ENCODE peak calls at places on chromosomes 7 and 10, in seven cellular contexts. O, H, J, C, W, Y and A are unnamed samples.
A peak's percentile ranks its signal among the peaks of the same experiment; 100 is the strongest.

GRCh38 chr10:12160664-12161063 is 31.2 kb downstream of the SEC61A2 start:
- DNase-seq in C (no peak), O (no peak), H (no peak), Y (no peak), W (no peak), J (no peak), A (no peak)

GRCh38 chr10:29618341-29619171 is 16.2 kb downstream of the SVIL start:
- DNase-seq in H (peak; percentile 68), Y (no peak), J (peak; percentile 45), O (no peak), C (peak; percentile 67), W (no peak), A (peak; percentile 87)

GRCh38 chr10:3357729-3358128 is 185.1 kb upstream of the PITRM1 start:
- DNase-seq in H (no peak), C (no peak), W (no peak), J (no peak), O (no peak), Y (no peak), A (no peak)

GRCh38 chr10:82874671-82875070 is 999.7 kb downstream of the NRG3 start:
- DNase-seq in J (no peak), O (no peak), W (no peak), H (no peak), Y (no peak), C (no peak), A (no peak)

GRCh38 chr7:96273716-96274115 is 48.2 kb downstream of the SLC25A13 start:
- DNase-seq in J (no peak), Y (no peak), H (no peak), W (no peak), O (no peak), C (no peak), A (no peak)

GRCh38 chr10:19921300-19922140 is 105.3 kb downstream of the PLXDC2 start:
- DNase-seq in H (no peak), C (no peak), W (peak; percentile 72), J (peak; percentile 67), Y (no peak), O (no peak), A (no peak)

GRCh38 chr10:106711313-106711906 is 453.1 kb downstream of the SORCS1 start:
- DNase-seq in O (peak; percentile 72), J (no peak), H (peak; percentile 65), C (peak; percentile 27), Y (no peak), W (no peak), A (peak; percentile 64)

GRCh38 chr7:28192786-28193581 is 12.4 kb upstream of the JAZF1 start:
- DNase-seq in W (peak; percentile 43), O (no peak), J (peak; percentile 45), C (no peak), Y (no peak), H (no peak), A (no peak)

GRCh38 chr10:95559466-95559865 is 1.7 kb downstream of the SORBS1 start:
- DNase-seq in J (no peak), O (no peak), W (no peak), C (peak; percentile 40), H (no peak), Y (no peak), A (no peak)

GRCh38 chr10:13673165-13673564 is 86.4 kb downstream of the PRPF18 start:
- DNase-seq in Y (no peak), W (no peak), C (no peak), J (no peak), O (no peak), H (no peak), A (no peak)

GRCh38 chr7:29228289-29229011 is 33.9 kb downstream of the CHN2 start:
- DNase-seq in Y (no peak), H (no peak), J (no peak), C (no peak), O (no peak), W (no peak), A (no peak)

GRCh38 chr7:71601840-71602239 is 469.9 kb downstream of the GALNT17 start:
- DNase-seq in O (no peak), Y (no peak), H (no peak), W (no peak), C (no peak), J (no peak), A (no peak)

GRCh38 chr7:96495751-96496216 is 173.9 kb upstream of the SLC25A13 start:
- DNase-seq in H (no peak), C (no peak), W (no peak), Y (no peak), O (no peak), J (no peak), A (no peak)

GRCh38 chr10:79031723-79032122 is 37.0 kb upstream of the ZMIZ1 start:
- DNase-seq in Y (no peak), W (no peak), H (no peak), O (no peak), J (no peak), C (no peak), A (no peak)

GRCh38 chr10:130744631-130745030 is 566.9 kb downstream of the TCERG1L start:
- DNase-seq in C (no peak), O (no peak), Y (no peak), J (no peak), H (no peak), W (no peak), A (no peak)

GRCh38 chr10:49608166-49608758 is 1.8 kb upstream of the SLC18A3 start:
- DNase-seq in C (no peak), Y (no peak), O (no peak), J (no peak), W (no peak), H (no peak), A (no peak)

GRCh38 chr7:156423876-156424275 is 216.7 kb upstream of the RNF32 start:
- DNase-seq in H (no peak), C (no peak), J (no peak), Y (no peak), W (no peak), O (no peak), A (no peak)

GRCh38 chr10:79237801-79238520 is 109.3 kb upstream of the PPIF start:
- DNase-seq in W (no peak), J (no peak), C (no peak), Y (no peak), O (no peak), H (no peak), A (no peak)

GRCh38 chr7:55499591-55499990 is 72.7 kb downstream of the VOPP1 start:
- DNase-seq in W (no peak), H (no peak), C (no peak), O (no peak), Y (no peak), J (no peak), A (no peak)

DNA sequence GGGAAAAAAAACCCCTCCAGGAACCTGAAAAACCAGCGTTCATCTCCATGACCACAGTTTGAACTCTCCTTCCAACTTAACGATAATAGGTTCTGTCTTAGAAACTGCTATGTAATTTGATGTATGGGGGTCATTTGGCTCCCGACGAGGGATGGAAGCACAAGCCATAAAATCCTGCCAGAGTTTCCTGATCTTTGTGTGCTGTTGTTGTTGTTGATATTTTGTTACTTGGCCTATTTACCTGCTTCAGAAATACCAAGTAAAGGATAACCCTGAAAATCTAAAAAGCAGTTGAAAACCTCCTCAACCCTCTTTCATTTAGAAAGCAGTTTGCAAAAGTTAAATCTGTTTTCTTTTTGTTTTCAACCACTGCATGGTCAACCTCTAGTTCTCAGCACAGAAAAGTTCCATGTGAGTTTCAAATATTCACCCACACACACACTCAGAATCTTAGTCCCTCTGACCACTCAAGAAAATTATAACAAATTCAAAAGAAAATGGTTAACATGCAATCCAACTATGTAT is 9.3 kb upstream of the HOXA2 start:
- DNase-seq in Y (no peak), W (no peak), C (no peak), H (no peak), J (peak; percentile 39), O (no peak), A (no peak)
- H3K4me3 ChIP-seq in Y (no peak overlapping the region), W (peak overlapping the region; percentile 57), C (no peak overlapping the region), H (no peak overlapping the region), J (no peak overlapping the region), O (no peak overlapping the region), A (peak overlapping the region; percentile 54)

DNA sequence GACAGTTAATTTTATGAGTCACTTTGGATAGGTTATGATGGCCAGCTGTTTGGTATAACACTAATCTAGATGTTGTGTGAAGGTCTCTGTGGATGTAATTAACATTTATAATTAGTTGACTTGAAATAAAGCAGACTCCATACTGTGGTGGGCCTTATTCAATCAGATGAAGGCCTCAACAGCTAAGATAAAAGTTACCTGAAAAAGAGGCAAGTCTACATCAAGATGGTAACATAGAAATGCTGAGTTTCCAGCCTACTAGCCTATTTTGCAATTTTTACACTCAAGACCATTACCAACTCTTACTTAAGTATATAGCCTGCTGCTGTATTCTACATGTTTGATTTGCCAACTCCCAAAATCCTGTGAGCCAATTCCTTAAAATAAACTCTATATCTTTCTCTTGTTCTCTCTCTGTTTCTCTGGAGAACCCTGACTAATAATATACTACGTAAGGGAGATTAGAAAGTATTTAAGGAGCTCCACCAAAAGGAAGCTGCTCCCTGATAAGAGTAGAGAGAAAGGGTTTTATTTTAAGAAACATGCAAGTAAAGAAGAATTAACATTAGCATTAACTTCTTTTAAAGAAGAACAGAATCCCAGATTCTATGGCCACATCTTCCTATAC is 42.7 kb downstream of the ZNF438 start:
- DNase-seq in O (no peak), J (peak; percentile 57), Y (no peak), H (no peak), W (no peak), C (no peak), A (no peak)
- H3K27ac ChIP-seq in O (no peak overlapping the region), J (no peak overlapping the region), Y (no peak overlapping the region), H (no peak overlapping the region), W (peak overlapping the region; percentile 26), C (peak overlapping the region; percentile 38), A (peak overlapping the region; percentile 13)

GRCh38 chr7:94216944-94217461 is 177.7 kb upstream of the COL1A2 start:
- DNase-seq in C (peak; percentile 19), H (no peak), J (peak; percentile 31), O (no peak), W (peak; percentile 34), Y (no peak), A (no peak)
- H3K4me3 ChIP-seq in C (no peak overlapping the region), H (no peak overlapping the region), J (no peak overlapping the region), O (no peak overlapping the region), W (no peak overlapping the region), Y (no peak overlapping the region), A (no peak overlapping the region)

GRCh38 chr7:150964593-150965111 is 13.5 kb downstream of the KCNH2 start:
- DNase-seq in W (no peak), J (no peak), H (no peak), C (no peak), O (peak; percentile 74), Y (no peak), A (no peak)
- H3K27ac ChIP-seq in W (no peak overlapping the region), J (no peak overlapping the region), H (no peak overlapping the region), C (no peak overlapping the region), O (peak overlapping the region; percentile 71), Y (no peak overlapping the region), A (no peak overlapping the region)

DNA sequence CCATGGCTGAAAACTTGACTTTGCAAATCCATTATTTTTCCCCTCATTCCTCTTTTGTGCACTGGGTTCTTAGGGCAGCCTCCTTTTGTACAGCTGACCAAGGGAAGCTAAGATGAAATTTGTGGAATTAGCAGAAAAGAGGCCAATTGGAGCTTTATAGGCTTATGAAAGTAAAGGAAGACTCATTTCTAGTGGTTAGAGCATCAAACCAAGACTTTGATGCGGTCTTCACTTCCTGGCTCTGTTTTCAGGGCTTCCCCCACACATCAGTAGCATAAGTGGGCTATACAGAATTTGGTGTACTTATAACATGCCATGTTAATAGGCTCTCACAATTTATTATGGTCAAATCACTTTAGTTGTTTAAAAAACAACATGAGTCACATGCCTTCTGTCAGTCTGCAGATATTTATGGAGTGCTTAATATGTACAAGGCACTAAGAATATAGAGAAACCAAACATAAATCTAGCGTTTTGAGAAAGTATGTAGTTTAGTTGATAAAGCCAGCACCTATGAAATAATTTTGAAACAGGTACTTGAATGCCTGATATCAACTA is 5.7 kb downstream of the AUTS2 start:
- DNase-seq in O (no peak), Y (no peak), C (no peak), W (no peak), H (no peak), J (no peak), A (no peak)
- H3K4me3 ChIP-seq in O (no peak overlapping the region), Y (no peak overlapping the region), C (no peak overlapping the region), W (no peak overlapping the region), H (no peak overlapping the region), J (no peak overlapping the region), A (no peak overlapping the region)